ENCODE peak calls at places on chromosome 19, in nine cellular contexts. M, H, P, N, I, R, E, S and T are unnamed samples.
A peak's percentile ranks its signal among the peaks of the same experiment; 100 is the strongest.

GRCh38 chr19:7013678-7014077 is 7.6 kb downstream of the MBD3L2B start:
- DNase-seq in M (no peak), H (no peak), P (no peak), N (no peak), I (no peak), R (no peak), E (no peak), S (no peak), T (no peak)

GRCh38 chr19:1852294-1852646 is 4.0 kb upstream of the REXO1 start:
- DNase-seq in M (no peak), H (no peak), P (no peak), N (no peak), I (no peak), R (no peak), E (no peak), S (no peak), T (no peak)

GRCh38 chr19:47227347-47228167 is 3.4 kb downstream of the BBC3 start:
- DNase-seq in M (peak; percentile 90), H (peak; percentile 96), P (peak; percentile 80), N (peak; percentile 97), I (peak; percentile 96), R (peak; percentile 89), E (peak; percentile 89), S (no peak), T (peak; percentile 86)

GRCh38 chr19:18427080-18427751 is 8.0 kb downstream of the SSBP4 start:
- DNase-seq in M (no peak), H (no peak), P (no peak), N (no peak), I (no peak), R (no peak), E (no peak), S (no peak), T (no peak)

GRCh38 chr19:32351807-32352630 is 6.6 kb downstream of the ZNF507 start:
- DNase-seq in M (no peak), H (no peak), P (no peak), N (no peak), I (no peak), R (no peak), E (peak; percentile 65), S (no peak), T (no peak)

GRCh38 chr19:12995596-12996541 is 594 bp downstream of the NFIX start:
- DNase-seq in M (no peak), H (no peak), P (no peak), N (no peak), I (no peak), R (no peak), E (peak; percentile 31), S (no peak), T (peak; percentile 47)

GRCh38 chr19:28701491-28701890 is 511.5 kb downstream of the UQCRFS1 start:
- DNase-seq in M (no peak), H (no peak), P (no peak), N (no peak), I (no peak), R (no peak), E (no peak), S (no peak), T (no peak)

GRCh38 chr19:29965529-29965928 is 23.5 kb downstream of the URI1 start:
- DNase-seq in M (no peak), H (no peak), P (no peak), N (no peak), I (no peak), R (no peak), E (no peak), S (no peak), T (no peak)

DNA sequence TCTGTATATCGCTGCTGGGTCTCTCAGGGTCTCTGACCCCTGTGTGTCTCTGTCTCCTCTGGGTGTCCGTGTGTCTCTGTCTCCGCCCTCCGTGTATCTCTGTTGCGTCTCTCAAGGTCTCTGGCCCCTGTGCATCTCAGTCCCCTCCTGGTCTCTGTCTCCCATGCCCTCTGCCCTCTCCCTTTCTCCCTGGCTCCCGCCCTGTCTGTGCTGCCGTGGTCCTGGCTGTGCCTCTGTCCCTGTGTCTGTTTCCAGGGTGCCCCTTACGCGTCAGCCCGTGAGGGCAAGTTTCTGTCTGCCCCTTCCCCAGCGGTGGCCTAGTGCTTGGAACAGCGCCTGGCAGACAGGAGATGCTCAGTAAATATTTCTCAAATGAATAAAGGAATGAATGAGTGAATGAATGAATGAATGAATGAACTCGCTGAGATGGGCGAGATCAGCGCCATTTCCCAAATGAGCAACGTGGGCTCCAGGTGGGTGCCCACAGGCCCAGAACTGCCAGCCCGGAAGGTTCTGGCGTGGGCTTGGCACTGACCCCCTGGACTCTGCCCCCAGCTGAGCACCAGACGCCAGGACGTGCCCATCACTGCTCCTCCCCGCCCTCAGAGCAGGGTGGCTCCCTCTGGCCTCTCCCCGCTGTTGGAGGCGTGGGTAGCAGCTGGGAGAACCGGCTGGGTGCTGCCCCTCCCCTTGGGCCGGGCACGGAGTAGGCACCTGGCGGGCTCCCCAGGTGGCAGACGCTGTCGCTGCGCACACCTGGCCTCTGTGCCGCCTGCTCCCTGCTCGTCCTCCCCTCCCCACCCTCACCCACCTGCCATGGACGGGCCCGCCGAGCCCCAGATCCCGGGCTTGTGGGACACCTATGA is at the start of gene SULT2B1:
- DNase-seq in M (peak; percentile 71), H (no peak), P (peak; percentile 90), N (no peak), I (peak; percentile 72), R (peak; percentile 87), E (no peak), S (no peak), T (no peak)
- TF ChIP-seq POLR2A in M (no peak), H (no peak), P (peak; percentile 74), N (no peak), I (no peak), R (no peak), E (no peak), S (no peak), T (no peak)

DNA sequence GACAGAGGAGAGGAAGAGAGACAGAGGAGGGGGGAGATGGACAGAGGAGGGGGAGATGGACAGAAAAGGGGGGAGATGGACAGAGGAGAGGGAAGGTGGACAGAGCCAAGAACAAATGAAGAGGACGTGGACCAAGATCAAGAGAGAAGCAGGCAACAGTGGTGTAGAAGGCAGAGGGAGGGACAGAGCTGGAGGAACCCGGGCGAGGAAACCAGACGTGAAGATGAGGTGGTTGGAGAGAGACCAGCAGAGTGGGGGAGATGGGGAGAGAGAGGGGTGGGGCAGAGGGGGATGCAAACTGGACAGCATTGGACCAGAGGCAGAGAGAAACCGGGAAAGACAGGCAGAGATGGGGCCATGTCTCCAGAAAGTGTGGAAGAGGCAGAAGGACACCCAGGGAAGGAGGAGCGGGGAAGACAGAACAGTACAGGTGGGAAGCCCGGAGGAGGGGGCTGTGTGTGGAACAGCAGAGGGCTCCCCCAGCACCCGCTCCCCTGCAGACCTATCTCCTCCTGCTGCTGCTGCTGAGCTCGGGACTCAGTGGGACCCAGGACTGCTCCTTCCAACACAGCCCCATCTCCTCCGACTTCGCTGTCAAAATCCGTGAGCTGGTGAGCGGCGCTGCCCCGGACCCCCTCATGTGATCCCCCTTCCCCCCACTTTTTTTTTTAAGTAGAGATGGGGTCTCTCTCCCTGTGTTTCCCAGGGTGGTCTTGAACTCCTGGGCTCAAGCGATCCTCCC is 1.3 kb downstream of the FLT3LG start:
- DNase-seq in M (no peak), H (no peak), P (no peak), N (no peak), I (no peak), R (no peak), E (no peak), S (no peak), T (no peak)
- H3K4me3 ChIP-seq in M (peak overlapping the region; percentile 84), H (no peak overlapping the region), P (no peak overlapping the region), N (peak overlapping the region; percentile 63), I (no peak overlapping the region), R (peak overlapping the region; percentile 81), E (no peak overlapping the region), S (peak overlapping the region; percentile 77), T (no peak overlapping the region)

GRCh38 chr19:56896041-56896440 is 55.5 kb upstream of the PEG3 start:
- DNase-seq in M (no peak), H (no peak), P (no peak), N (no peak), I (no peak), R (no peak), E (no peak), S (no peak), T (no peak)
- H3K4me1 ChIP-seq in M (no peaks in the 10 kb centered on the region), H (no peaks in the 10 kb centered on the region), P (no peaks in the 10 kb centered on the region), N (no peaks in the 10 kb centered on the region), I (no peaks in the 10 kb centered on the region), R (no peaks in the 10 kb centered on the region), E (no peaks in the 10 kb centered on the region), S (no peaks in the 10 kb centered on the region), T (no peaks in the 10 kb centered on the region)

DNA sequence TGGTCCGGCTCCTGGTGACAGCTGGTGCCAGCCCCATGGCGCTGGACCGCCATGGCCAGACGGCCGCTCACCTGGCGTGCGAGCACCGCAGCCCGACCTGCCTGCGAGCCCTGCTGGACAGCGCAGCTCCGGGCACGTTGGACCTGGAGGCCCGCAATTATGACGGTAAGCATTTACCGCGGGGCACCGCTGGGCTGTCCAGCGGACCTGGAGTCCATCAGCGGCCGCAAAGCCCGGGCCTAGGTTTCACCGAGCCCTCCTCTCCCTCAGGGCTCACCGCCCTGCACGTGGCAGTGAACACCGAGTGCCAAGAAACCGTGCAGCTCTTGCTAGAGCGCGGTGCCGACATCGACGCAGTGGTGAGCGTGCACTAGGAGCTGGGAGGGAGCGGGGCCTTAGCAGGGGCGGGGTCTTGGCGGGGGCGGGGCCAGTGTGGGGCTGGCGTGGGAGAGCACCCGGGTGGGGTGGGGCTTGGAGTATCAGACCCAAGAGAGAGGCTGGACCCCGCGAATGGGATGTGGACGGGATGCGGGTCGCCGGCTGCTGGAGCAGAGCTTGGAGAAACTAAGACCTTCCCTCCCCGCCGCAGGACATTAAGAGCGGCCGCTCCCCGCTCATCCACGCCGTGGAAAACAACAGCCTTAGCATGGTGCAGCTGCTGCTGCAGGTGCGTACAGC is 8.7 kb downstream of the BCL3 start:
- DNase-seq in M (no peak), H (peak; percentile 88), P (no peak), N (no peak), I (no peak), R (peak; percentile 48), E (no peak), S (no peak), T (no peak)
- TF ChIP-seq POLR2A in M (no peak), H (no peak), P (no peak), N (no peak), I (no peak), R (no peak), E (no peak), S (no peak), T (no peak)